ENCODE peak calls at places on chromosomes 6 and 20, in nine cellular contexts. V is GM06990; G is effector CD8-positive, alpha-beta T cell; Z is fibroblast of lung; L is ACHN; F is SK-MEL-5; B is ELF-1; K is endothelial cell; Y is hippocampal formation. I is an unnamed sample.

GRCh38 chr20:600141-600540 is 10.0 kb downstream of the TCF15 start:
- DNase-seq in V (no peak), G (no peak), Z (no peak), L (no peak), F (no peak), B (no peak), K (no peak), Y (no peak), I (no peak)

GRCh38 chr20:22572023-22572422 is 12.3 kb downstream of the FOXA2 start:
- DNase-seq in V (no peak), G (no peak), Z (no peak), L (no peak), F (no peak), B (no peak), K (no peak), Y (no peak), I (no peak)

GRCh38 chr6:88048556-88048955 is 915 bp downstream of the SPACA1 start:
- DNase-seq in V (no peak), G (no peak), Z (no peak), L (no peak), F (no peak), B (no peak), K (no peak), Y (no peak), I (no peak)

GRCh38 chr6:7172605-7173185 is 64.9 kb downstream of the RREB1 start:
- DNase-seq in V (no peak), G (no peak), Z (peak; percentile 81), L (no peak), F (no peak), B (no peak), K (no peak), Y (no peak), I (no peak)

GRCh38 chr20:24148372-24148771 is 159.8 kb upstream of the GGTLC1 start:
- DNase-seq in V (peak; percentile 22), G (no peak), Z (no peak), L (no peak), F (no peak), B (no peak), K (no peak), Y (no peak), I (no peak)

GRCh38 chr6:52537001-52537753 is 39.7 kb downstream of the TRAM2 start:
- DNase-seq in V (peak; percentile 71), G (no peak), Z (no peak), L (no peak), F (no peak), B (no peak), K (no peak), Y (no peak), I (no peak)

GRCh38 chr6:136226027-136226673 is 24.0 kb downstream of the MTFR2 start:
- DNase-seq in V (no peak), G (peak; percentile 24), Z (peak; percentile 83), L (peak; percentile 62), F (peak; percentile 64), B (peak; percentile 50), K (peak; percentile 57), Y (peak; percentile 56), I (peak; percentile 80)

GRCh38 chr6:30942338-30943060 is 1.7 kb downstream of the MUCL3 start:
- DNase-seq in V (no peak), G (no peak), Z (peak; percentile 70), L (peak; percentile 94), F (peak; percentile 91), B (peak; percentile 96), K (peak; percentile 64), Y (no peak), I (no peak)

GRCh38 chr6:104638841-104639290 is 220.9 kb downstream of the HACE1 start:
- DNase-seq in V (no peak), G (no peak), Z (peak; percentile 20), L (no peak), F (no peak), B (no peak), K (no peak), Y (peak; percentile 22), I (no peak)

GRCh38 chr6:69220293-69220847 is 576.4 kb downstream of the LMBRD1 start:
- DNase-seq in V (no peak), G (no peak), Z (no peak), L (no peak), F (no peak), B (no peak), K (no peak), Y (no peak), I (no peak)

GRCh38 chr20:56706867-56707360 is 77.8 kb downstream of the TFAP2C start:
- DNase-seq in V (no peak), G (no peak), Z (no peak), L (no peak), F (peak; percentile 66), B (no peak), K (no peak), Y (no peak), I (no peak)

GRCh38 chr6:119207973-119208725 is 129.7 kb upstream of the FAM184A start:
- DNase-seq in V (no peak), G (no peak), Z (peak; percentile 90), L (no peak), F (no peak), B (no peak), K (no peak), Y (no peak), I (no peak)

GRCh38 chr6:161403717-161404116 is 129.9 kb upstream of the AGPAT4 start:
- DNase-seq in V (no peak), G (no peak), Z (no peak), L (peak; percentile 9), F (no peak), B (no peak), K (no peak), Y (no peak), I (no peak)

GRCh38 chr6:124873066-124873410 is 89.2 kb upstream of the RNF217 start:
- DNase-seq in V (no peak), G (no peak), Z (no peak), L (no peak), F (no peak), B (no peak), K (no peak), Y (no peak), I (no peak)

GRCh38 chr6:53986721-53987526 is 124.3 kb upstream of the MLIP start:
- DNase-seq in V (no peak), G (no peak), Z (peak; percentile 31), L (no peak), F (no peak), B (peak; percentile 68), K (no peak), Y (no peak), I (no peak)

GRCh38 chr20:17533396-17533795 is 2.2 kb upstream of the BFSP1 start:
- DNase-seq in V (no peak), G (no peak), Z (peak; percentile 70), L (peak; percentile 35), F (peak; percentile 88), B (peak; percentile 91), K (no peak), Y (no peak), I (no peak)

GRCh38 chr6:35173068-35174042 is 32.2 kb upstream of the TCP11 start:
- DNase-seq in V (no peak), G (no peak), Z (no peak), L (no peak), F (peak; percentile 87), B (peak; percentile 72), K (no peak), Y (no peak), I (no peak)

GRCh38 chr6:4964675-4965336 is 39.0 kb downstream of the RPP40 start:
- DNase-seq in V (no peak), G (no peak), Z (no peak), L (no peak), F (no peak), B (no peak), K (no peak), Y (no peak), I (no peak)

GRCh38 chr6:14713008-14713452 is 532.8 kb upstream of the JARID2 start:
- DNase-seq in V (no peak), G (no peak), Z (peak; percentile 70), L (no peak), F (peak; percentile 35), B (peak; percentile 83), K (no peak), Y (peak; percentile 27), I (no peak)

GRCh38 chr6:102356170-102356569 is 962.7 kb downstream of the GRIK2 start:
- DNase-seq in V (no peak), G (no peak), Z (no peak), L (no peak), F (no peak), B (peak; percentile 32), K (no peak), Y (no peak), I (no peak)

GRCh38 chr6:20408851-20409250 is 7.2 kb downstream of the E2F3 start:
- DNase-seq in V (no peak), G (no peak), Z (no peak), L (no peak), F (no peak), B (no peak), K (no peak), Y (no peak), I (no peak)

GRCh38 chr6:111727041-111727440 is 121.4 kb upstream of the TRAF3IP2 start:
- DNase-seq in V (no peak), G (no peak), Z (no peak), L (no peak), F (no peak), B (no peak), K (no peak), Y (no peak), I (no peak)

GRCh38 chr6:11233936-11234573 is 1.6 kb upstream of the NEDD9 start:
- DNase-seq in V (no peak), G (no peak), Z (no peak), L (no peak), F (no peak), B (peak; percentile 82), K (no peak), Y (no peak), I (no peak)

GRCh38 chr6:35480176-35480575 is 12.0 kb downstream of the RPL10A start:
- DNase-seq in V (no peak), G (no peak), Z (no peak), L (no peak), F (no peak), B (no peak), K (no peak), Y (no peak), I (no peak)

GRCh38 chr6:167471548-167471930 is 146.7 kb downstream of the TTLL2 start:
- DNase-seq in V (no peak), G (no peak), Z (no peak), L (no peak), F (no peak), B (no peak), K (no peak), Y (no peak), I (peak; percentile 50)

GRCh38 chr6:148577687-148578488 is 168.9 kb upstream of the UST start:
- DNase-seq in V (peak; percentile 69), G (no peak), Z (peak; percentile 86), L (peak; percentile 76), F (peak; percentile 82), B (peak; percentile 95), K (peak; percentile 73), Y (peak; percentile 78), I (peak; percentile 79)

GRCh38 chr6:163745566-163746400 is 331.3 kb downstream of the QKI start:
- DNase-seq in V (no peak), G (no peak), Z (peak; percentile 50), L (peak; percentile 85), F (peak; percentile 17), B (peak; percentile 94), K (no peak), Y (no peak), I (no peak)

I was measured in activated effector memory CD4-positive, alpha-beta T cell treated with anti-CD3 and anti-CD28 coated beads, Interleukin-2, amount 50 U/mL, for 16 hours.